ENCODE peak calls at places on chromosomes 16 and 17, in six cellular contexts. T, A, O, P, L and E are unnamed samples.

GRCh38 chr17:61647044-61647443 is 56.0 kb upstream of the NACA2 start:
- DNase-seq in P (no peak), L (no peak), A (no peak), O (peak), T (peak), E (no peak)

GRCh38 chr16:23303685-23304084 is 1.6 kb downstream of the SCNN1B start:
- DNase-seq in P (no peak), O (no peak), A (no peak), L (no peak), T (no peak), E (no peak)

GRCh38 chr17:34000639-34001038 is 254.4 kb upstream of the CCL2 start:
- DNase-seq in T (no peak), L (no peak), A (no peak), O (no peak), P (no peak), E (no peak)

GRCh38 chr17:7897773-7898172 is 9.2 kb downstream of the CHD3 start:
- DNase-seq in T (peak), P (no peak), L (peak), A (no peak), O (peak), E (no peak)

GRCh38 chr17:59454633-59455105 is 110.7 kb upstream of the DHX40 start:
- DNase-seq in O (no peak), P (no peak), A (no peak), T (no peak), L (no peak), E (no peak)

GRCh38 chr17:36590082-36590481 is 1.6 kb upstream of the DHRS11 start:
- DNase-seq in O (no peak), A (no peak), P (no peak), L (no peak), T (no peak), E (no peak)

GRCh38 chr17:3474212-3474611 is 1.6 kb upstream of the ASPA start:
- DNase-seq in A (no peak), P (no peak), O (peak), T (no peak), L (peak), E (no peak)

GRCh38 chr17:17191346-17191792 is 14.8 kb downstream of the PLD6 start:
- DNase-seq in A (no peak), P (peak), O (peak), T (peak), L (no peak), E (no peak)